ENCODE peak calls at places on chromosome 22, in five cellular contexts. Z is hepatocyte, W is AG04450, E is A549, D is esophagus squamous epithelium. V is an unnamed sample.

GRCh38 chr22:49289822-49290221 is 537.9 kb downstream of the BRD1 start:
- DNase-seq in Z (no peak), W (no peak), E (no peak), D (no peak), V (no peak)

GRCh38 chr22:31284756-31285155 is 7.5 kb downstream of the PIK3IP1 start:
- DNase-seq in Z (no peak), W (no peak), E (no peak), D (no peak), V (no peak)

GRCh38 chr22:35839811-35840739 is 122.4 kb downstream of the APOL5 start:
- DNase-seq in Z (peak), W (peak), E (peak), D (peak), V (peak)

GRCh38 chr22:30541979-30542810 is 4.3 kb downstream of the SEC14L6 start:
- DNase-seq in Z (peak), W (no peak), E (no peak), D (no peak), V (no peak)

GRCh38 chr22:36235585-36235984 is 3.7 kb downstream of the APOL2 start:
- DNase-seq in Z (no peak), W (no peak), E (no peak), D (no peak), V (no peak)

GRCh38 chr22:26679003-26679629 is 21.7 kb downstream of the MIAT start:
- DNase-seq in Z (peak), W (peak), E (peak), D (no peak), V (peak)

GRCh38 chr22:42013385-42013784 is 14.8 kb downstream of the WBP2NL start:
- DNase-seq in Z (no peak), W (no peak), E (no peak), D (no peak), V (no peak)

GRCh38 chr22:37559901-37560681 is at the start of gene CDC42EP1:
- DNase-seq in Z (peak), W (no peak), E (no peak), D (no peak), V (no peak)

GRCh38 chr22:31289335-31289734 is 3.0 kb downstream of the PIK3IP1 start:
- DNase-seq in Z (no peak), W (no peak), E (no peak), D (no peak), V (no peak)

GRCh38 chr22:25383278-25383820 is 163.9 kb downstream of the CRYBB2 start:
- DNase-seq in Z (no peak), W (no peak), E (no peak), D (no peak), V (no peak)

GRCh38 chr22:36136988-36137387 is 23.6 kb downstream of the APOL3 start:
- DNase-seq in Z (no peak), W (no peak), E (no peak), D (no peak), V (peak)

GRCh38 chr22:37229012-37229804 is 14.9 kb downstream of the RAC2 start:
- DNase-seq in Z (peak), W (peak), E (peak), D (no peak), V (peak)

DNA sequence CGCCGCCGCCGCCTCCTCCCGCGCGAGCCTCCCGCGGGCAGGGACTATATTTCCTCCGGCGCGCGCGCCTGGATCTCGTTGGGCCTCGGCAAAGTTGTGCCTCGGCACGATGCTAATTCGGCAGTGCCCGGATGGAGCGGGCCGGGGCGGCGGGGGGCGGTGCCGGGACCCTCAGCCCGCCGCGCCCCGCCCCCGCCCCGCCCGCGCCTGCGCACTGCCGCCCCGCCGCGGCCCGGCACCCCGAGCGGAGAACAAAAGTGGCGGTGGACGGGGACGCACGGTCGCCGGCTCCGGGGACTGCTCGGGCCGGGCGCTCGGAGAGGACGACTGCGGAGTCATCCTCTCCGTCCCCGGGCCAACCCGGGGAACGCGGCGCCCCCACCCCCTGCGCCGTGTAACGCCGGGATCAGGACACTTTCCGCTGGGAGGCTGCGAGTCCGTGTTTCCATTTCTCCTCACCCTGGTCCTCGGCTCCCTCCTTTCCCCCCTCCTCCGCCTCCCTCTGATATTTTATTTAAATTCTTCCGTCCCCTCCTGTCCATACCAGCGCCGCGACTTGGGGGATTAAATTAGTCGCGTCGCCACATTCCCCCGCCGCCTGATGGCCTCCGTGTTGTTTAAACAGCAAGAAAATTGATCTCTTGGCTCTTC is at the start of gene PHF21B:
- DNase-seq in Z (peak), W (no peak), E (peak), D (no peak), V (no peak)
- H3K27ac ChIP-seq in Z (peak), W (no peak), E (peak), D (no peak), V (no peak)

DNA sequence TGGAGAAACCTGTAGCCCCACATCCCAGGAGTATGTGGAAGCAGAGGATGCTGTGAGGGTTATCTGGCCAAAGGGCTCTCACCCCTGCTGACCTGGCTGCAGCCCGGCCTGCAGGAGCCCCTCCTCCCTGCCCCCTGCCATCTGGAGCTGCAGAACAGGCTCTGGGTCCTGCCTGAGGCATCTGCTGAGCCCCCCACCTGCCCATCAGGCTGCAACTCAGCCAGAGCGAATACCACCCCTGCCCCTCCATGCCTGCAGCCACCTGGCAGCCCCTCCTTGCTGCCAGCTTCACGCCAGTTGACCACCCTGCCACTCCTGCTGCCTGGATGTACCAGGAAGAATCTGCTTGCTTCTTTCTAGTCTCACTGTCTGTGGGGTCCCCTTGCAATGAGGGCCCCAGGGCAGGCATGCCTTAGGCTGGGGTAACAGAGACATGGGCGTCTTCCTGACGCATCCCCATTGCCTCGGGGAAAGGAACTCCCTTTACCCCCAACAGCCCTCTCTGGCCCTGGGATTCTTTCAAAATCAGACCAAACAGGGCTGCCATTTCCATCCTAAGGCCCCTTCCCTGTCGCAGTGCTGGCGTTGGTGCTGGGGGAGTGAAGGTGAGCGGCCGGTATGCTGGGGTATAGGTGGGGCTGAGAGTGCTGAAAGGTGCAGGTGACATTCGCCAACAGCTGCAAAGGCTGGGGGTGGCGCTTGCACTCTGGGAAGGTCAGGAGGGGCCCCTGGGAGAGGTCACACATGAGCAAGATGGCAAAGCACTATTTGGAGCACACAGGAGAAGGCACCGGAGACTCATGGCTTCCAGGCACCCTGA is 1334.6 kb downstream of the TBC1D22A start:
- DNase-seq in Z (no peak), W (no peak), E (no peak), D (no peak), V (no peak)
- TF ChIP-seq CTCF in Z (no peak), W (no peak), E (no peak), D (no peak), V (no peak)

GRCh38 chr22:50308986-50309600 is 1.6 kb upstream of the PLXNB2 start:
- DNase-seq in Z (no peak), W (no peak), E (no peak), D (no peak), V (no peak)

GRCh38 chr22:50306753-50307749 is at the start of gene PLXNB2:
- DNase-seq in Z (peak), W (peak), E (peak), D (no peak), V (peak)

GRCh38 chr22:50309601-50309991 is 2.1 kb upstream of the PLXNB2 start:
- DNase-seq in Z (no peak), W (no peak), E (no peak), D (no peak), V (no peak)

GRCh38 chr22:50308597-50308935 is 1.1 kb upstream of the PLXNB2 start:
- DNase-seq in Z (no peak), W (no peak), E (no peak), D (no peak), V (no peak)

GRCh38 chr22:50307891-50308596 is 598 bp upstream of the PLXNB2 start:
- DNase-seq in Z (no peak), W (no peak), E (no peak), D (no peak), V (no peak)
- H3K27ac ChIP-seq in Z (peak), W (peak), E (peak), D (peak), V (no peak)

GRCh38 chr22:22789233-22789921 is 98.2 kb upstream of the IGLL5 start:
- DNase-seq in Z (no peak), W (no peak), E (no peak), D (no peak), V (no peak)
- TF ChIP-seq CTCF in Z (no peak), W (no peak), E (no peak), D (no peak), V (no peak)

GRCh38 chr22:46502776-46503175 is 34.6 kb downstream of the CELSR1 start:
- DNase-seq in Z (no peak), W (no peak), E (no peak), D (no peak), V (no peak)

GRCh38 chr22:46501701-46502100 is 35.7 kb downstream of the CELSR1 start:
- DNase-seq in Z (no peak), W (peak), E (no peak), D (no peak), V (peak)

GRCh38 chr22:46500201-46500600 is 37.2 kb downstream of the CELSR1 start:
- DNase-seq in Z (peak), W (no peak), E (no peak), D (no peak), V (no peak)

GRCh38 chr22:46504586-46504985 is 32.8 kb downstream of the CELSR1 start:
- DNase-seq in Z (no peak), W (no peak), E (no peak), D (no peak), V (no peak)

GRCh38 chr22:46502346-46502745 is 35.1 kb downstream of the CELSR1 start:
- DNase-seq in Z (no peak), W (no peak), E (no peak), D (no peak), V (no peak)
- H3K27ac ChIP-seq in Z (no peak), W (no peak), E (peak), D (no peak), V (no peak)

GRCh38 chr22:47275479-47276218 is 513.2 kb downstream of the TBC1D22A start:
- DNase-seq in Z (no peak), W (no peak), E (no peak), D (no peak), V (no peak)
- TF ChIP-seq CTCF in Z (no peak), W (peak), E (no peak), D (no peak), V (peak)